ENCODE peak calls at places on chromosomes 11 and 22, in seven cellular contexts. One of them, this sample, is unnamed.

GRCh38 chr11:61927501-61927900 is 10.1 kb upstream of the RAB3IL1 start:
- DNase-seq in fibroblast of mammary gland: peak
- DNase-seq in kidney epithelial cell: no peak
- DNase-seq in sigmoid colon: no peak
- DNase-seq in PC-3: no peak
- DNase-seq in cardiac fibroblast: no peak
- DNase-seq in fibroblast of the aortic adventitia: no peak
- DNase-seq in this sample: no peak

GRCh38 chr22:38973289-38974169 is 8.6 kb upstream of the APOBEC3B start:
- DNase-seq in fibroblast of the aortic adventitia: peak
- DNase-seq in fibroblast of mammary gland: peak
- DNase-seq in PC-3: peak
- DNase-seq in cardiac fibroblast: peak
- DNase-seq in kidney epithelial cell: no peak
- DNase-seq in sigmoid colon: no peak
- DNase-seq in this sample: peak

GRCh38 chr11:30481385-30481784 is 104.8 kb downstream of the MPPED2 start:
- DNase-seq in PC-3: no peak
- DNase-seq in fibroblast of the aortic adventitia: no peak
- DNase-seq in cardiac fibroblast: no peak
- DNase-seq in kidney epithelial cell: no peak
- DNase-seq in fibroblast of mammary gland: no peak
- DNase-seq in sigmoid colon: no peak
- DNase-seq in this sample: no peak

GRCh38 chr11:72222106-72222891 is 2.3 kb upstream of the INPPL1 start:
- DNase-seq in cardiac fibroblast: no peak
- DNase-seq in sigmoid colon: no peak
- DNase-seq in kidney epithelial cell: no peak
- DNase-seq in fibroblast of the aortic adventitia: no peak
- DNase-seq in PC-3: no peak
- DNase-seq in fibroblast of mammary gland: no peak
- DNase-seq in this sample: no peak

GRCh38 chr22:28237092-28237491 is 318.0 kb upstream of the PITPNB start:
- DNase-seq in fibroblast of the aortic adventitia: no peak
- DNase-seq in sigmoid colon: no peak
- DNase-seq in kidney epithelial cell: no peak
- DNase-seq in fibroblast of mammary gland: peak
- DNase-seq in cardiac fibroblast: peak
- DNase-seq in PC-3: no peak
- DNase-seq in this sample: peak

GRCh38 chr11:82734120-82734479 is 436 bp upstream of the FAM181B start:
- DNase-seq in sigmoid colon: no peak
- DNase-seq in cardiac fibroblast: no peak
- DNase-seq in kidney epithelial cell: no peak
- DNase-seq in fibroblast of the aortic adventitia: no peak
- DNase-seq in PC-3: no peak
- DNase-seq in fibroblast of mammary gland: no peak
- DNase-seq in this sample: no peak

GRCh38 chr11:868394-868793 is 25.7 kb downstream of the TSPAN4 start:
- DNase-seq in cardiac fibroblast: no peak
- DNase-seq in fibroblast of mammary gland: no peak
- DNase-seq in sigmoid colon: no peak
- DNase-seq in fibroblast of the aortic adventitia: no peak
- DNase-seq in PC-3: no peak
- DNase-seq in kidney epithelial cell: no peak
- DNase-seq in this sample: no peak

GRCh38 chr11:20084921-20085814 is 75.1 kb downstream of the DBX1 start:
- DNase-seq in kidney epithelial cell: no peak
- DNase-seq in PC-3: no peak
- DNase-seq in cardiac fibroblast: no peak
- DNase-seq in fibroblast of mammary gland: no peak
- DNase-seq in fibroblast of the aortic adventitia: no peak
- DNase-seq in sigmoid colon: no peak
- DNase-seq in this sample: no peak

GRCh38 chr11:82494988-82495432 is 238.7 kb downstream of the FAM181B start:
- DNase-seq in sigmoid colon: no peak
- DNase-seq in PC-3: peak
- DNase-seq in fibroblast of the aortic adventitia: no peak
- DNase-seq in kidney epithelial cell: no peak
- DNase-seq in cardiac fibroblast: no peak
- DNase-seq in fibroblast of mammary gland: peak
- DNase-seq in this sample: no peak

GRCh38 chr22:35258144-35258988 is 1.1 kb downstream of the HMGXB4 start:
- DNase-seq in sigmoid colon: no peak
- DNase-seq in cardiac fibroblast: peak
- DNase-seq in PC-3: peak
- DNase-seq in fibroblast of mammary gland: peak
- DNase-seq in kidney epithelial cell: peak
- DNase-seq in fibroblast of the aortic adventitia: peak
- DNase-seq in this sample: peak

GRCh38 chr22:19889951-19890350 is 35.3 kb upstream of the GNB1L start:
- DNase-seq in fibroblast of the aortic adventitia: no peak
- DNase-seq in fibroblast of mammary gland: no peak
- DNase-seq in PC-3: no peak
- DNase-seq in kidney epithelial cell: no peak
- DNase-seq in sigmoid colon: no peak
- DNase-seq in cardiac fibroblast: no peak
- DNase-seq in this sample: no peak

GRCh38 chr11:74459584-74459983 is 7.8 kb downstream of the KCNE3 start:
- DNase-seq in cardiac fibroblast: no peak
- DNase-seq in kidney epithelial cell: no peak
- DNase-seq in sigmoid colon: no peak
- DNase-seq in PC-3: no peak
- DNase-seq in fibroblast of the aortic adventitia: no peak
- DNase-seq in fibroblast of mammary gland: no peak
- DNase-seq in this sample: no peak

GRCh38 chr11:59173080-59173963 is 1.4 kb downstream of the DTX4 start:
- DNase-seq in sigmoid colon: no peak
- DNase-seq in fibroblast of the aortic adventitia: no peak
- DNase-seq in PC-3: no peak
- DNase-seq in fibroblast of mammary gland: no peak
- DNase-seq in kidney epithelial cell: no peak
- DNase-seq in cardiac fibroblast: peak
- DNase-seq in this sample: peak

GRCh38 chr11:32779131-32779530 is 15.3 kb downstream of the CCDC73 start:
- DNase-seq in PC-3: no peak
- DNase-seq in fibroblast of mammary gland: no peak
- DNase-seq in kidney epithelial cell: no peak
- DNase-seq in cardiac fibroblast: no peak
- DNase-seq in sigmoid colon: no peak
- DNase-seq in fibroblast of the aortic adventitia: no peak
- DNase-seq in this sample: no peak
- H3K4me3 ChIP-seq in PC-3: no peak
- H3K4me3 ChIP-seq in fibroblast of mammary gland: no peak
- H3K4me3 ChIP-seq in kidney epithelial cell: no peak
- H3K4me3 ChIP-seq in cardiac fibroblast: no peak
- H3K4me3 ChIP-seq in sigmoid colon: no peak
- H3K4me3 ChIP-seq in fibroblast of the aortic adventitia: no peak
- H3K4me3 ChIP-seq in this sample: no peak

GRCh38 chr11:13535819-13536218 is 40.0 kb upstream of the PTH start:
- DNase-seq in fibroblast of mammary gland: no peak
- DNase-seq in sigmoid colon: no peak
- DNase-seq in cardiac fibroblast: peak
- DNase-seq in kidney epithelial cell: no peak
- DNase-seq in PC-3: peak
- DNase-seq in fibroblast of the aortic adventitia: no peak
- DNase-seq in this sample: no peak
- TF ChIP-seq CTCF in fibroblast of mammary gland: no peak
- TF ChIP-seq CTCF in sigmoid colon: no peak
- TF ChIP-seq CTCF in cardiac fibroblast: no peak
- TF ChIP-seq CTCF in kidney epithelial cell: no peak
- TF ChIP-seq CTCF in PC-3: no peak
- TF ChIP-seq CTCF in fibroblast of the aortic adventitia: no peak
- TF ChIP-seq CTCF in this sample: no peak

GRCh38 chr11:44952500-44953260 is 2.0 kb upstream of the TP53I11 start:
- DNase-seq in fibroblast of mammary gland: no peak
- DNase-seq in fibroblast of the aortic adventitia: no peak
- DNase-seq in sigmoid colon: no peak
- DNase-seq in kidney epithelial cell: no peak
- DNase-seq in cardiac fibroblast: no peak
- DNase-seq in PC-3: no peak
- DNase-seq in this sample: no peak

GRCh38 chr11:44955019-44955738 is 4.5 kb upstream of the TP53I11 start:
- DNase-seq in kidney epithelial cell: peak
- DNase-seq in fibroblast of the aortic adventitia: peak
- DNase-seq in PC-3: peak
- DNase-seq in sigmoid colon: peak
- DNase-seq in cardiac fibroblast: peak
- DNase-seq in fibroblast of mammary gland: peak
- DNase-seq in this sample: peak

GRCh38 chr11:44952082-44952481 is 1.4 kb upstream of the TP53I11 start:
- DNase-seq in fibroblast of the aortic adventitia: no peak
- DNase-seq in kidney epithelial cell: no peak
- DNase-seq in fibroblast of mammary gland: no peak
- DNase-seq in PC-3: no peak
- DNase-seq in sigmoid colon: no peak
- DNase-seq in cardiac fibroblast: no peak
- DNase-seq in this sample: no peak

GRCh38 chr11:44957051-44957515 is 6.4 kb upstream of the TP53I11 start:
- DNase-seq in fibroblast of the aortic adventitia: no peak
- DNase-seq in PC-3: no peak
- DNase-seq in kidney epithelial cell: no peak
- DNase-seq in cardiac fibroblast: no peak
- DNase-seq in sigmoid colon: no peak
- DNase-seq in fibroblast of mammary gland: no peak
- DNase-seq in this sample: no peak

DNA sequence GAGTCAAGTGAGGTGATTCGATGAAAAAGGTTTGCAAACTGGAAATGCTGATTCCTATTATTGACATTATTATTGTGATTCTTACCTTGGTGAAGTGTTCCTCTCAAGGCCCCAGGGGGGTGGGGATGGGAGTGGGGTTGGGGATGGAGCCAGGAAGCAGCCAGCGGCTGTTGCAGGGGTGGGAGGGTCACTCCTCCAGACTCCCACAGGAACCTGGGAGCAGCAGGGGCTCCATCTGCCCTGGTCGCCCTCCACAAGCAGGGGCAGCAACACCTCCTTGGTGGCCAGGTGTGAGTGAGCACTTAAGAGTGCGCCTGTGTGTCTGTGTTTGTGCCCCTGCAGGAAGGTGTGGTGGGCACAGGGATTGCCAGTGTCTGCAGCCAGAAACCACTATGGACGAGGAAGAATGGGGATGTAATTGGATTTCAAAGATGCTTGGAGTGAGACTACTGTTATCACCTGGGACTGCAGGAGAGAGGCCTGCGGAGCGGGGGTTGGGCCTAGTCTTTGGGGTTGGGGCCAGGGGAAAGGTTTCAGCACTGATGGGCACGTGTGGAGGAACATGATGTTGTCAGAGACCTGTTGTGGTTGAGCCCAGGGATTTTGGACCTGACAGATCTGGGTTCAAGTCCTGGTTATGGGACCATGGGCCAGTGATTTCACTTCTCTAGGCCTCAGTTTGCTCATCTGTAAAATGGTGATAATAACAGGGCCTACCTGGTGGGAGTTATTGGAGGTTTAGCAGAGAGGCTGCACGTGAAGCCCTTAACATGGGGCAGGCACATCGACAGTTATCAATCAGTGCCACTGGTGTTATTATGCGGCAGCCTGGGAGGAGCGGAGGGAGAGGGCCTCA is 3.6 kb upstream of the TP53I11 start:
- DNase-seq in kidney epithelial cell: no peak
- DNase-seq in sigmoid colon: no peak
- DNase-seq in PC-3: no peak
- DNase-seq in fibroblast of mammary gland: no peak
- DNase-seq in fibroblast of the aortic adventitia: no peak
- DNase-seq in cardiac fibroblast: no peak
- DNase-seq in this sample: no peak
- H3K4me3 ChIP-seq in kidney epithelial cell: no peak
- H3K4me3 ChIP-seq in sigmoid colon: no peak
- H3K4me3 ChIP-seq in PC-3: no peak
- H3K4me3 ChIP-seq in fibroblast of mammary gland: no peak
- H3K4me3 ChIP-seq in fibroblast of the aortic adventitia: no peak
- H3K4me3 ChIP-seq in cardiac fibroblast: no peak
- H3K4me3 ChIP-seq in this sample: no peak

DNA sequence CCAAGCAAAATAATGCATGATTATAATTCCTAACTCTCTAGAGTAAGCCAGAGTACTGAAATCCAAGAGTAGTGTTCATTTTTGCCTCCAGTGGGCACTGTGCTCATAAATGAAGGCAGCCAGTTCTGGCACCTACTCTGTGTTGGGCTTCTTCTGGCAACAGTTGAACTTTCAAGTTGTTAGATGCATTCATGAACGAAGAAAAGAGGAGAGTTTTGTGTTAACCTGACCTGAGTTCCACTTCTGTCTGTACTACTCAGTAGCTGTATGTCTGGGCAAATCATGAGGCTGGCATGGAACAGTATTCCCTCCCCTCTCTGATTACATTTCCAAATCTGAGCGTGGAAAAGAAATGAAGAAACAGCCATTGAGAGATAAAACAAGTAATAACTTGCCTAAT is 20.3 kb upstream of the TENM4 start:
- DNase-seq in sigmoid colon: no peak
- DNase-seq in fibroblast of the aortic adventitia: peak
- DNase-seq in fibroblast of mammary gland: peak
- DNase-seq in cardiac fibroblast: peak
- DNase-seq in PC-3: peak
- DNase-seq in kidney epithelial cell: no peak
- DNase-seq in this sample: peak
- TF ChIP-seq CTCF in sigmoid colon: no peak
- TF ChIP-seq CTCF in fibroblast of the aortic adventitia: peak
- TF ChIP-seq CTCF in fibroblast of mammary gland: peak
- TF ChIP-seq CTCF in cardiac fibroblast: peak
- TF ChIP-seq CTCF in PC-3: peak
- TF ChIP-seq CTCF in kidney epithelial cell: peak
- TF ChIP-seq CTCF in this sample: peak

DNA sequence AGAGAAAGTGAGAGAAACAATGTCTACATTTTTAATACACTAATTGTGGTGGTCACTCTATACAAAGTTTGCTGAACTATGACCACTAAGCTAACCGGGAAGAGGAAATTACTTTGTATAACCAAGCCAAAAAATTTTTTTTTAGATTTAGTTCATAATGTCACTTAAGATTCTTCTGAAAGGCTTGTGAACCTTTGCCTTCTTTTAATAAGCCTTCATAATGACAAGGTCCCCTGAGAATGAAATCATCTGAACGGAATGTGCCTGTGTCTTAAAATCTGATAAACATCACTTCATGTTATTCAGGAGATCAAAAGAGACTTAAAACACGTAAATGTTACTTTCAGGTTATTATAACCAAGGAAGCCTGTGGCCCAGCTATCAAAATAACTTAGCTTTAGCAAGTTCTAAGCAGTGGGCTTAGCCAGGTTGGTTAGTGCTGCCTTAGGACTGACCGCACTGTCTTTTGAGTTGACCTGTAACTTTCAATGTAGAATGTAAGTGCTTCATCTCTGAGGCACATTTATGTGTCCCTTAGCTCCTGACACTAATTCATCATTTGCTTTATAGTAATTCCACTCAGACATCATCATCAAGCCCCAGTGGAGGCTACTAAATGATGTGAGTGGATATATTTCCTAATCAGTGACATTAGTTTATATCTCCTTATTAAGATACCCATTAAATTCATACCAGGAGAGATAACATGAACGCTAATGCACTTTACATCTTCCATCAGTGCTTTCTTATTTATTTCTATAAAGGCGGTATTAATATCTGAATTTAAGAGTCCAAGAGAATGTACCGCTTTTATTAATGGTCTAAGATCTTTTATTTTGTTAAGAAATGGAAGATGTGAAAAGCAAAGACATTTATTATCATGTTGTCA is 122.5 kb downstream of the WNT11 start:
- DNase-seq in sigmoid colon: no peak
- DNase-seq in kidney epithelial cell: peak
- DNase-seq in cardiac fibroblast: no peak
- DNase-seq in fibroblast of the aortic adventitia: peak
- DNase-seq in PC-3: peak
- DNase-seq in fibroblast of mammary gland: peak
- DNase-seq in this sample: no peak
- H3K4me3 ChIP-seq in sigmoid colon: no peak
- H3K4me3 ChIP-seq in kidney epithelial cell: no peak
- H3K4me3 ChIP-seq in cardiac fibroblast: no peak
- H3K4me3 ChIP-seq in fibroblast of the aortic adventitia: no peak
- H3K4me3 ChIP-seq in PC-3: no peak
- H3K4me3 ChIP-seq in fibroblast of mammary gland: no peak
- H3K4me3 ChIP-seq in this sample: no peak